ENCODE peak calls at places on chromosomes 3 and 15, in six cellular contexts. One of them, this sample, is unnamed.

GRCh38 chr3:150545419-150546225 is 674 bp downstream of the SERP1 start:
- DNase-seq in transverse colon: peak; percentile 48
- DNase-seq in WERI-Rb-1: no peak
- DNase-seq in CD8-positive, alpha-beta T cell: peak; percentile 23
- DNase-seq in HL-60: no peak
- DNase-seq in foreskin keratinocyte: peak; percentile 36
- DNase-seq in this sample: no peak

GRCh38 chr3:159532577-159532976 is 456.1 kb upstream of the IL12A start:
- DNase-seq in transverse colon: no peak
- DNase-seq in WERI-Rb-1: no peak
- DNase-seq in CD8-positive, alpha-beta T cell: no peak
- DNase-seq in HL-60: no peak
- DNase-seq in foreskin keratinocyte: no peak
- DNase-seq in this sample: no peak

GRCh38 chr3:182455011-182455410 is 338.3 kb upstream of the ATP11B start:
- DNase-seq in foreskin keratinocyte: no peak
- DNase-seq in WERI-Rb-1: no peak
- DNase-seq in HL-60: no peak
- DNase-seq in transverse colon: no peak
- DNase-seq in CD8-positive, alpha-beta T cell: no peak
- DNase-seq in this sample: no peak

GRCh38 chr3:42134867-42135464 is 43.8 kb downstream of the TRAK1 start:
- DNase-seq in foreskin keratinocyte: peak; percentile 41
- DNase-seq in transverse colon: peak; percentile 73
- DNase-seq in WERI-Rb-1: no peak
- DNase-seq in HL-60: no peak
- DNase-seq in CD8-positive, alpha-beta T cell: no peak
- DNase-seq in this sample: no peak

GRCh38 chr3:151544164-151544548 is 83.3 kb upstream of the IGSF10 start:
- DNase-seq in foreskin keratinocyte: no peak
- DNase-seq in CD8-positive, alpha-beta T cell: no peak
- DNase-seq in HL-60: no peak
- DNase-seq in WERI-Rb-1: no peak
- DNase-seq in transverse colon: no peak
- DNase-seq in this sample: no peak

GRCh38 chr3:116129187-116129945 is 315.9 kb downstream of the LSAMP start:
- DNase-seq in foreskin keratinocyte: no peak
- DNase-seq in transverse colon: no peak
- DNase-seq in WERI-Rb-1: no peak
- DNase-seq in HL-60: no peak
- DNase-seq in CD8-positive, alpha-beta T cell: no peak
- DNase-seq in this sample: no peak

GRCh38 chr3:20250786-20251185 is 64.8 kb upstream of the SGO1 start:
- DNase-seq in HL-60: no peak
- DNase-seq in foreskin keratinocyte: no peak
- DNase-seq in CD8-positive, alpha-beta T cell: no peak
- DNase-seq in WERI-Rb-1: no peak
- DNase-seq in transverse colon: no peak
- DNase-seq in this sample: no peak

GRCh38 chr3:132870596-132870995 is 148.4 kb upstream of the NPHP3 start:
- DNase-seq in CD8-positive, alpha-beta T cell: no peak
- DNase-seq in foreskin keratinocyte: no peak
- DNase-seq in WERI-Rb-1: no peak
- DNase-seq in transverse colon: no peak
- DNase-seq in HL-60: no peak
- DNase-seq in this sample: no peak

GRCh38 chr3:160050019-160050418 is 61.4 kb downstream of the IL12A start:
- DNase-seq in HL-60: no peak
- DNase-seq in foreskin keratinocyte: no peak
- DNase-seq in transverse colon: no peak
- DNase-seq in WERI-Rb-1: no peak
- DNase-seq in CD8-positive, alpha-beta T cell: no peak
- DNase-seq in this sample: no peak

GRCh38 chr15:42085236-42085605 is 9.1 kb downstream of the PLA2G4D start:
- DNase-seq in transverse colon: peak; percentile 43
- DNase-seq in WERI-Rb-1: no peak
- DNase-seq in CD8-positive, alpha-beta T cell: no peak
- DNase-seq in foreskin keratinocyte: no peak
- DNase-seq in HL-60: no peak
- DNase-seq in this sample: no peak

GRCh38 chr15:90955911-90956310 is 1.2 kb downstream of the RCCD1 start:
- DNase-seq in transverse colon: peak; percentile 63
- DNase-seq in WERI-Rb-1: no peak
- DNase-seq in CD8-positive, alpha-beta T cell: no peak
- DNase-seq in HL-60: no peak
- DNase-seq in foreskin keratinocyte: no peak
- DNase-seq in this sample: no peak

GRCh38 chr15:59556405-59556804 is 55.2 kb upstream of the GCNT3 start:
- DNase-seq in HL-60: no peak
- DNase-seq in foreskin keratinocyte: no peak
- DNase-seq in CD8-positive, alpha-beta T cell: no peak
- DNase-seq in transverse colon: no peak
- DNase-seq in WERI-Rb-1: no peak
- DNase-seq in this sample: no peak

DNA sequence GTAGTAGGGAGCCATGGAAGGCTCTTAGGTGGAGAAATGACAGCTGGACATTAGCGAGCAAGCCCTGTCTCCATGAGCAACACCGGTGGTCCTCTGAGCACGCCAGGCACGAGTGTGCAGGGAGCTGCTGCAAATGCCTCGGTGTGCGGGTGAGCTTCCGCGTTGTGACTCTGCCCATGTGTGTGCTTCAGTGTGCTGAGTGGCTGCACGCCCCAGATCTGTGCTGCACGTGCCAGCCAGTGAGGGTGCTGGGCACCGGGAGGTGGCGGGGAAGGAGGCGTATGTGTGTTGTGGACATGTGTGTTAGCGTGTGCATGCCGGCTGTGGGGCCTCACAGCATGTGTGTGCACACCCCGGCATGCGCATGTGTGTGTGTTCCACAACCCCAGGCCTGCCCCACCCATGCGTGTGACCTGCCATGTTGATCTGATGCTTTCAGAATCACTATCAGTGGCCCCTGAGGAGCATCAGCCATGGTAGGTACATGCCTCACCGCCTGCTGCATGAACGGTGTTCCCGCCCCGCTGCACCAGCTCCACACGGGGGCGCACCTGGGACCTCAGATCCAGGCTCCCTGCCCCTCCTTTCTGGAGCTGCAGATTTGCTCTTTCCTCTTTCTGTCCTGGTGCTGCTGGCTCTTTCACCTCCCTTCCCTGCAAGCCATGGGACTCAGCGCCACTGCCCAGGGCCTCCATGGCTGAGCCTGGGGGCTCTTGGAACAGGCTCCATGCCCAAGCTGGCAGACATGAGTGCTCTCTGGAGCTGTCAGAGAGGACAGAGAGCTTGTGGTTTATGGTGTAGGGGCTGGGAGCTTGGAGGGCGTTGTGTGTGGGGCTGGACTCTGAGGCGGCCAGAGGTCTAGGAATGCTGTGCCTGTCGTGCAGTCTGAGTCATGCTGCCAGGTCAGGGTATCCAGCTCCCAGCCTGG is 169.4 kb downstream of the TBC1D2B start:
- DNase-seq in HL-60: peak; percentile 34
- DNase-seq in CD8-positive, alpha-beta T cell: peak; percentile 30
- DNase-seq in foreskin keratinocyte: no peak
- DNase-seq in transverse colon: peak; percentile 84
- DNase-seq in WERI-Rb-1: no peak
- DNase-seq in this sample: peak; percentile 52
- TF ChIP-seq CTCF in HL-60: no peak
- TF ChIP-seq CTCF in CD8-positive, alpha-beta T cell: no peak
- TF ChIP-seq CTCF in foreskin keratinocyte: peak; percentile 66
- TF ChIP-seq CTCF in transverse colon: peak; percentile 35
- TF ChIP-seq CTCF in WERI-Rb-1: no peak
- TF ChIP-seq CTCF in this sample: no peak

GRCh38 chr3:58132850-58133249 is 77.9 kb downstream of the DNASE1L3 start:
- DNase-seq in transverse colon: no peak
- DNase-seq in CD8-positive, alpha-beta T cell: no peak
- DNase-seq in HL-60: no peak
- DNase-seq in WERI-Rb-1: no peak
- DNase-seq in foreskin keratinocyte: no peak
- DNase-seq in this sample: no peak

GRCh38 chr3:58137306-58137705 is 73.5 kb downstream of the DNASE1L3 start:
- DNase-seq in WERI-Rb-1: no peak
- DNase-seq in CD8-positive, alpha-beta T cell: no peak
- DNase-seq in transverse colon: no peak
- DNase-seq in HL-60: no peak
- DNase-seq in foreskin keratinocyte: no peak
- DNase-seq in this sample: no peak

GRCh38 chr3:58131101-58131500 is 79.7 kb downstream of the DNASE1L3 start:
- DNase-seq in CD8-positive, alpha-beta T cell: no peak
- DNase-seq in HL-60: no peak
- DNase-seq in transverse colon: no peak
- DNase-seq in foreskin keratinocyte: no peak
- DNase-seq in WERI-Rb-1: no peak
- DNase-seq in this sample: no peak

GRCh38 chr3:58134468-58134867 is 76.3 kb downstream of the DNASE1L3 start:
- DNase-seq in WERI-Rb-1: no peak
- DNase-seq in transverse colon: no peak
- DNase-seq in HL-60: no peak
- DNase-seq in foreskin keratinocyte: no peak
- DNase-seq in CD8-positive, alpha-beta T cell: no peak
- DNase-seq in this sample: no peak

GRCh38 chr3:58135712-58136543 is 74.8 kb downstream of the DNASE1L3 start:
- DNase-seq in foreskin keratinocyte: no peak
- DNase-seq in HL-60: no peak
- DNase-seq in WERI-Rb-1: no peak
- DNase-seq in transverse colon: no peak
- DNase-seq in CD8-positive, alpha-beta T cell: no peak
- DNase-seq in this sample: no peak
- H3K27ac ChIP-seq in foreskin keratinocyte: no peak overlapping the region
- H3K27ac ChIP-seq in HL-60: no peak overlapping the region
- H3K27ac ChIP-seq in WERI-Rb-1: no peak overlapping the region
- H3K27ac ChIP-seq in transverse colon: peak overlapping the region; percentile 39
- H3K27ac ChIP-seq in CD8-positive, alpha-beta T cell: no peak overlapping the region
- H3K27ac ChIP-seq in this sample: no peak overlapping the region

GRCh38 chr3:128592891-128593290 is 57.7 kb downstream of the RPN1 start:
- DNase-seq in transverse colon: no peak
- DNase-seq in CD8-positive, alpha-beta T cell: no peak
- DNase-seq in foreskin keratinocyte: no peak
- DNase-seq in HL-60: no peak
- DNase-seq in WERI-Rb-1: no peak
- DNase-seq in this sample: no peak

GRCh38 chr3:128591728-128592426 is 58.7 kb downstream of the RPN1 start:
- DNase-seq in foreskin keratinocyte: no peak
- DNase-seq in CD8-positive, alpha-beta T cell: no peak
- DNase-seq in HL-60: peak; percentile 84
- DNase-seq in transverse colon: no peak
- DNase-seq in WERI-Rb-1: no peak
- DNase-seq in this sample: no peak

GRCh38 chr3:128588147-128588546 is 62.5 kb downstream of the RPN1 start:
- DNase-seq in CD8-positive, alpha-beta T cell: no peak
- DNase-seq in WERI-Rb-1: no peak
- DNase-seq in foreskin keratinocyte: no peak
- DNase-seq in transverse colon: no peak
- DNase-seq in HL-60: no peak
- DNase-seq in this sample: no peak

GRCh38 chr3:128587391-128587790 is 63.2 kb downstream of the RPN1 start:
- DNase-seq in WERI-Rb-1: no peak
- DNase-seq in foreskin keratinocyte: no peak
- DNase-seq in transverse colon: no peak
- DNase-seq in CD8-positive, alpha-beta T cell: no peak
- DNase-seq in HL-60: no peak
- DNase-seq in this sample: no peak

GRCh38 chr3:128590948-128591347 is 59.7 kb downstream of the RPN1 start:
- DNase-seq in HL-60: no peak
- DNase-seq in CD8-positive, alpha-beta T cell: no peak
- DNase-seq in foreskin keratinocyte: no peak
- DNase-seq in transverse colon: no peak
- DNase-seq in WERI-Rb-1: peak; percentile 49
- DNase-seq in this sample: no peak
- TF ChIP-seq CTCF in HL-60: peak; percentile 23
- TF ChIP-seq CTCF in CD8-positive, alpha-beta T cell: no peak
- TF ChIP-seq CTCF in foreskin keratinocyte: no peak
- TF ChIP-seq CTCF in transverse colon: no peak
- TF ChIP-seq CTCF in WERI-Rb-1: peak; percentile 92
- TF ChIP-seq CTCF in this sample: no peak

DNA sequence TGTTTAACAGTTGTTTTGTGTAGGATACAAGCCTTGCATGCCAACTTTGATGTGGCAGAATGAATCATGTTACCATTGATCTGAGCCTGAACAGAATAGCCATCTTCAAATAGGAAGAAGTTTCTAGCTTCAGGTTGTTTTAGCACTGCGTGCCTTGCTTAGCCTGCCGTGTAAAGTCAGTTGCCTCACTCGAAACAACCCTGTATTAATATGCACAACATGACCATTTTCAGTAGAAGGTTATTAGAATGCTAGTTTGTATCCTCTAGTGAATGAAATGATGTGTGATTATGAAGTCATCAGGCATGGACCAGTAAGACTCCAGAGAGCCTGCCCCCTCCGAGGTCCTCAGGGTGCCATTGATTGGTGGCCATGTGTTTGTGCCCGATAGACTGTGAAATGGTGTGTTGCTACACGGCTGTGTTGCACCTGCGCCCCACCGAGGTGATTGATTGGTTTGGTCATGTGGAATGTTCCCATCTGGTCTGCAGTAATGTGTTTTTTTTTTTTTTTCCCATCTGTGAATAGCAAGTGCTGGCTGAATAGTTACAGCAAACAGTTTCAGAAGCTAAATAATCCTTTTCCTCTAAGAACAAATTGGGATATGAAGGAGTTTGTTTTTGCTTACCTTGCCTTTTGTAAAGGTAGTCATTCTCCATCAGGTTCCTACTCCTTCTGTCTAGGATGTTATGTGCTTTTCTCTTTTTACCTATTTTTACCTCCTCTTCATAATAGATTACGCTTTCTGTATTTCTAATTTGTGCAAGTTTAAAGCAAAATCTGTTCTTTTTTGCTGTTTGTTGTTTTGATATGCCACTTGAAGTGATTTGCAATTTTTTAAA is 214.9 kb downstream of the TCF12 start:
- DNase-seq in foreskin keratinocyte: no peak
- DNase-seq in transverse colon: no peak
- DNase-seq in HL-60: no peak
- DNase-seq in WERI-Rb-1: peak; percentile 87
- DNase-seq in CD8-positive, alpha-beta T cell: no peak
- DNase-seq in this sample: no peak
- H3K27ac ChIP-seq in foreskin keratinocyte: no peak overlapping the region
- H3K27ac ChIP-seq in transverse colon: no peak overlapping the region
- H3K27ac ChIP-seq in HL-60: no peak overlapping the region
- H3K27ac ChIP-seq in WERI-Rb-1: peak overlapping the region; percentile 38
- H3K27ac ChIP-seq in CD8-positive, alpha-beta T cell: no peak overlapping the region
- H3K27ac ChIP-seq in this sample: no peak overlapping the region

DNA sequence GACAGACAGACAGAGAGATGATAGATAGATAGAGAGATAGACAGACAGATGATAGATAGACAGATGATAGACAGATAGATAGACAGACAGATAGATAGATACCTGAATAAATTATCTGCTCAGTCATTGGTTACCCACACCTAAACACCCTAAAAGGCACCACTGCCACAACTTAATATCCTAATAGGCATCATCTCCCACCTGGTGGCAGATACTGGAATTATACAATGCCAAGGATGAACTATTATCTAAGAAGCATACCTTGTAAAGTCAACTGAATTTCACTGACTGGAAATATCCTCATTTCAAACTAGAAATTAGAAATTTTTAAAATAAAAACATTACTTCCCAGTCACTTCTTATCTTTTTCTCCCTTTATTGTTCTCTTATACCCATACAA is 19.4 kb upstream of the ATP8B4 start:
- DNase-seq in transverse colon: no peak
- DNase-seq in WERI-Rb-1: no peak
- DNase-seq in CD8-positive, alpha-beta T cell: no peak
- DNase-seq in HL-60: no peak
- DNase-seq in foreskin keratinocyte: peak; percentile 26
- DNase-seq in this sample: no peak
- TF ChIP-seq CTCF in transverse colon: no peak
- TF ChIP-seq CTCF in WERI-Rb-1: no peak
- TF ChIP-seq CTCF in CD8-positive, alpha-beta T cell: no peak
- TF ChIP-seq CTCF in HL-60: no peak
- TF ChIP-seq CTCF in foreskin keratinocyte: peak; percentile 69
- TF ChIP-seq CTCF in this sample: no peak